ENCODE peak calls at places on chromosome 17, in six cellular contexts. J is Jurkat, Clone E6-1; I is heart left ventricle; S is foreskin fibroblast; O is astrocyte of the spinal cord; F is effector memory CD4-positive, alpha-beta T cell. X is an unnamed sample.

GRCh38 chr17:44548714-44549230 is 8.5 kb upstream of the FZD2 start:
- DNase-seq in O (no peak), F (no peak), J (no peak), I (no peak), S (no peak), X (no peak)

GRCh38 chr17:3827124-3827773 is 18.8 kb downstream of the NCBP3 start:
- DNase-seq in F (peak; percentile 50), O (peak; percentile 77), I (no peak), J (peak; percentile 75), S (peak; percentile 35), X (peak; percentile 83)

GRCh38 chr17:76179496-76180467 is 38.7 kb upstream of the FOXJ1 start:
- DNase-seq in I (no peak), F (no peak), J (peak; percentile 91), S (peak; percentile 16), O (no peak), X (peak; percentile 23)

GRCh38 chr17:81179861-81180260 is 13.8 kb upstream of the AATK start:
- DNase-seq in F (no peak), I (no peak), S (no peak), J (no peak), O (no peak), X (no peak)

GRCh38 chr17:41231731-41232130 is 518 bp upstream of the KRTAP9-3 start:
- DNase-seq in J (no peak), F (no peak), O (no peak), I (no peak), S (no peak), X (no peak)

GRCh38 chr17:8857919-8858318 is 9.6 kb downstream of the PIK3R6 start:
- DNase-seq in S (peak; percentile 4), I (peak; percentile 63), J (peak; percentile 66), F (no peak), O (peak; percentile 74), X (peak; percentile 88)

GRCh38 chr17:27520571-27521185 is 64.4 kb downstream of the KSR1 start:
- DNase-seq in O (no peak), I (no peak), J (no peak), S (no peak), F (no peak), X (no peak)

GRCh38 chr17:63140255-63140654 is 174.2 kb downstream of the TANC2 start:
- DNase-seq in J (peak; percentile 37), F (no peak), S (peak; percentile 21), I (no peak), O (peak; percentile 47), X (peak; percentile 57)

GRCh38 chr17:17508641-17509591 is 12.7 kb upstream of the RASD1 start:
- DNase-seq in S (no peak), I (no peak), J (no peak), F (no peak), O (no peak), X (no peak)

GRCh38 chr17:3911271-3912053 is 4.8 kb downstream of the P2RX1 start:
- DNase-seq in O (no peak), J (peak; percentile 96), F (peak; percentile 61), S (no peak), I (peak; percentile 52), X (no peak)

GRCh38 chr17:41338961-41339485 is 11.6 kb downstream of the KRT33A start:
- DNase-seq in F (peak; percentile 35), J (no peak), O (no peak), S (peak; percentile 26), I (no peak), X (no peak)

GRCh38 chr17:66337866-66338472 is 35.6 kb downstream of the PRKCA start:
- DNase-seq in I (no peak), S (no peak), J (no peak), O (peak; percentile 41), F (no peak), X (no peak)

GRCh38 chr17:83062818-83063671 is 16.4 kb upstream of the METRNL start:
- DNase-seq in S (no peak), F (no peak), I (peak; percentile 11), O (no peak), J (no peak), X (no peak)

GRCh38 chr17:65389956-65390355 is 171.5 kb downstream of the AXIN2 start:
- DNase-seq in I (no peak), J (no peak), S (peak; percentile 84), F (no peak), O (peak; percentile 44), X (peak; percentile 78)

GRCh38 chr17:78174332-78174869 is 6.0 kb downstream of the SYNGR2 start:
- DNase-seq in J (no peak), I (peak; percentile 85), S (no peak), F (no peak), O (peak; percentile 8), X (no peak)

GRCh38 chr17:4003501-4004421 is 39.5 kb upstream of the ATP2A3 start:
- DNase-seq in F (no peak), J (no peak), O (no peak), S (no peak), I (no peak), X (no peak)

GRCh38 chr17:67629963-67630320 is 87.8 kb upstream of the NOL11 start:
- DNase-seq in S (peak; percentile 73), J (peak; percentile 32), I (no peak), F (no peak), O (peak; percentile 71), X (peak; percentile 85)

GRCh38 chr17:77002103-77003045 is 134.2 kb downstream of the MGAT5B start:
- DNase-seq in I (no peak), S (peak; percentile 27), O (peak; percentile 91), J (no peak), F (no peak), X (peak; percentile 69)

GRCh38 chr17:70168979-70169706 is at the start of gene KCNJ2:
- DNase-seq in I (peak; percentile 92), F (no peak), J (peak; percentile 38), S (peak; percentile 83), O (peak; percentile 81), X (peak; percentile 50)

GRCh38 chr17:70172449-70172848 is 3.1 kb downstream of the KCNJ2 start:
- DNase-seq in J (no peak), O (no peak), S (no peak), I (no peak), F (no peak), X (no peak)

GRCh38 chr17:70171159-70171558 is 1.8 kb downstream of the KCNJ2 start:
- DNase-seq in S (no peak), O (no peak), I (no peak), J (no peak), F (no peak), X (no peak)

GRCh38 chr17:70168044-70168978 is 1.0 kb upstream of the KCNJ2 start:
- DNase-seq in J (peak; percentile 7), I (peak; percentile 78), S (peak; percentile 62), F (no peak), O (peak; percentile 86), X (peak; percentile 67)

DNA sequence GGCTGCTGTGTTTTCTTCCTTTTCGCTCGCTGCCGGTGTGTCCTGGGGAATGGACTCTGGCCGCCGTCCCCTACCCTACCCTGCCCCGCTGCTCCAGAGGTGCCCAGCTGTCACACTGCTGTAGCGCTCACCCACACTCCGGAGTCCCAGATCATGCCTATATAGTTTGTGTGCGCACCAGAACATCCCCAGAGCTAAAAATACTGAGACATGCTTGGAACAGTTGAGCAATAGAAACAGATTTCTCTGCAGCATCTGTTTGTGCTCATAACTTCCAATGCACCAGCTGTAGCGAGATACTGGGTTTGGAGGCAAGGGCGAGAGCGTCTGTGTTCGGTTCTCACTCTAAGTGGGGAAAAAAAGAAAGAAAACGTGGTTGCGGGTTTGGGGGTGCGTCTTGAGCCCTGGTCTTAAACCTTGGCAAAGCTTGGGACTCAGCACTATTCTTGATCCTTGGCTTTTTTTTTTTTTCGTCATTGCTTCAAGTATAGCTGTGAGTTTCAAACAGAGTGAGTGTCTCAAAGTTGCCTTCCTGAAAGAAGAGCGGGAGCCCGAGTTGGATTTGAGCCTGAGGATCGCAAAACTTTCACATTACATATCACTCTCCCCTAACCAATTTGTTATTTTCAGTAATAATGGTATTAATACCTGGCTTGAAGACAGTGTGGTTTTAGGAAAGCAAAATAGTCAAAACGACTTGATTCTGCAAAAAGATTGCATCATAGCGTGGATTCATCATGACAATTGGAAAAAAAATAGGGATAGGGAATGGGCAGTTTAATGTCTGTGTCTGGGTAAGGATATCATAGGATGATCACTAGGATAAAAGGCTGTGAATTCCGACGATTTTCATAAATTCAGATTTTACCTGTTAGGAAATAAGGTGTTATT is 620 bp downstream of the KCNJ2 start:
- DNase-seq in I (no peak), J (no peak), F (no peak), O (peak; percentile 57), S (no peak), X (peak; percentile 55)
- H3K4me3 ChIP-seq in I (peak overlapping the region; percentile 74), J (peak overlapping the region; percentile 32), F (no peak overlapping the region), O (peak overlapping the region; percentile 68), S (peak overlapping the region; percentile 59), X (peak overlapping the region; percentile 53)

DNA sequence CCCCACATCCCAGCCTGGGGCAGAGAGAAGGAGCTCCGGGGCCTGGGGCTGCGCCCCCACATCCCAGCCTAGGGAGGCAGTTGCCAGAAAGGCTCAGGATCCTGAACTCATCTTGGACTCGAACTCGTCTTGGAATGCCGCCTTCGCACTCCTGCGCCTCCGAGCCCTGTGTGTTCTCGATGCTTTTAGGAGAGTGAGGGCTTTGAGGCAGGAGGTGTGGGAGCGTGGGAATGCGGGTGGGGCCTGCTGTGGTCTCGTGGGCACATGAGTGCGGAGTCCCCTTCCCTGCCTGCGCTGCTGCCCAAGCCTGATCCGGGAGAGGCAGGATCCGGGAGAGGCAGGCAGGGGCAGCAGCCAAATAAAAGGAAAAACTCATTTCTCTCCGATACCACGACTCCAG is 1.2 kb downstream of the BHLHA9 start:
- DNase-seq in J (no peak), S (no peak), O (no peak), I (no peak), F (no peak), X (no peak)
- H3K4me3 ChIP-seq in J (no peak overlapping the region), S (no peak overlapping the region), O (no peak overlapping the region), I (no peak overlapping the region), F (no peak overlapping the region), X (no peak overlapping the region)

GRCh38 chr17:80036715-80037477 is 454 bp downstream of the CCDC40 start:
- DNase-seq in F (no peak), O (peak; percentile 34), I (peak; percentile 49), S (no peak), J (no peak), X (no peak)
- H3K4me3 ChIP-seq in F (peak overlapping the region; percentile 75), O (peak overlapping the region; percentile 80), I (peak overlapping the region; percentile 92), S (peak overlapping the region; percentile 63), J (peak overlapping the region; percentile 73), X (peak overlapping the region; percentile 75)

GRCh38 chr17:59437766-59438165 is 106.3 kb downstream of the YPEL2 start:
- DNase-seq in O (no peak), J (no peak), I (no peak), F (no peak), S (no peak), X (no peak)

GRCh38 chr17:59434429-59434828 is 103.0 kb downstream of the YPEL2 start:
- DNase-seq in J (no peak), S (no peak), O (no peak), F (no peak), I (no peak), X (no peak)

GRCh38 chr17:59436900-59437299 is 105.4 kb downstream of the YPEL2 start:
- DNase-seq in O (no peak), J (no peak), S (no peak), F (no peak), I (peak; percentile 63), X (no peak)

GRCh38 chr17:59432657-59433056 is 101.2 kb downstream of the YPEL2 start:
- DNase-seq in I (no peak), J (no peak), O (no peak), F (no peak), S (no peak), X (no peak)

DNA sequence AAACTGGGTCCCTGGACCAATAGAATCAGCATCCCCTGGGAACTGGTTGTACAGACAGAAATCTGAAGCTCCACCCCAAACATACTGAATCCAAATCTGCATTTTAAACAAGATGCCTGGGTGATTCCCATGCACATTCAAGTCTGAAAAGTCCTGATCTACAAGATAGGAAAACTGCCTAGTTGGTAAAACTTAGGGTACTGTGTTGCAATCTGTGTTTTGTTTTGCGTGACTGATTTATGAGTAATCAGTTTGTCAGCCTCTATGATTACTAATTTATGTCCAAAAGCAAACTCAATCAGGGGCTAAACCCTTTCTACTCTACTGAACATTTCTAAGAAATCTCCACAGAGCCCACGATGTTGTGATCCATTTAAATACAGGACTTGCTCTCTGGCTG is 103.8 kb downstream of the YPEL2 start:
- DNase-seq in J (no peak), I (no peak), S (peak; percentile 82), O (peak; percentile 37), F (no peak), X (peak; percentile 90)
- H3K4me3 ChIP-seq in J (no peak overlapping the region), I (no peak overlapping the region), S (no peak overlapping the region), O (no peak overlapping the region), F (no peak overlapping the region), X (no peak overlapping the region)

X was measured in fibroblast of mammary gland.